ENCODE peak calls at places on chromosomes 5 and 9, in eight cellular contexts. One of them, this sample, is unnamed.

GRCh38 chr5:103340717-103341397 is 82.3 kb downstream of the MACIR start:
- DNase-seq in GM13977: peak
- DNase-seq in kidney: no peak
- DNase-seq in hepatocyte: no peak
- DNase-seq in BE2C: no peak
- DNase-seq in cardiac fibroblast: peak
- DNase-seq in stomach: no peak
- DNase-seq in Peyer's patch: no peak
- DNase-seq in this sample: no peak

GRCh38 chr5:180599981-180600553 is 8.8 kb upstream of the SCGB3A1 start:
- DNase-seq in stomach: peak
- DNase-seq in cardiac fibroblast: no peak
- DNase-seq in kidney: no peak
- DNase-seq in GM13977: peak
- DNase-seq in Peyer's patch: no peak
- DNase-seq in BE2C: no peak
- DNase-seq in hepatocyte: no peak
- DNase-seq in this sample: no peak

GRCh38 chr9:34651876-34652602 is at the start of gene IL11RA:
- DNase-seq in kidney: peak
- DNase-seq in Peyer's patch: peak
- DNase-seq in stomach: peak
- DNase-seq in cardiac fibroblast: peak
- DNase-seq in BE2C: peak
- DNase-seq in hepatocyte: peak
- DNase-seq in GM13977: peak
- DNase-seq in this sample: peak

GRCh38 chr9:134663753-134664415 is 22.3 kb downstream of the COL5A1 start:
- DNase-seq in cardiac fibroblast: no peak
- DNase-seq in BE2C: no peak
- DNase-seq in Peyer's patch: no peak
- DNase-seq in stomach: no peak
- DNase-seq in kidney: peak
- DNase-seq in GM13977: no peak
- DNase-seq in hepatocyte: no peak
- DNase-seq in this sample: no peak

GRCh38 chr9:9557804-9558334 is 1054.9 kb downstream of the PTPRD start:
- DNase-seq in stomach: no peak
- DNase-seq in Peyer's patch: no peak
- DNase-seq in cardiac fibroblast: no peak
- DNase-seq in BE2C: no peak
- DNase-seq in GM13977: no peak
- DNase-seq in kidney: no peak
- DNase-seq in hepatocyte: peak
- DNase-seq in this sample: no peak

GRCh38 chr9:36163049-36163839 is 5.9 kb upstream of the CCIN start:
- DNase-seq in Peyer's patch: no peak
- DNase-seq in stomach: no peak
- DNase-seq in kidney: peak
- DNase-seq in GM13977: no peak
- DNase-seq in BE2C: peak
- DNase-seq in cardiac fibroblast: peak
- DNase-seq in hepatocyte: peak
- DNase-seq in this sample: peak

GRCh38 chr5:159725475-159725874 is 190.8 kb upstream of the ADRA1B start:
- DNase-seq in stomach: no peak
- DNase-seq in hepatocyte: no peak
- DNase-seq in GM13977: no peak
- DNase-seq in kidney: no peak
- DNase-seq in Peyer's patch: no peak
- DNase-seq in BE2C: no peak
- DNase-seq in cardiac fibroblast: no peak
- DNase-seq in this sample: no peak

GRCh38 chr9:127214421-127215265 is 49.9 kb upstream of the GARNL3 start:
- DNase-seq in stomach: peak
- DNase-seq in cardiac fibroblast: peak
- DNase-seq in hepatocyte: peak
- DNase-seq in BE2C: peak
- DNase-seq in GM13977: peak
- DNase-seq in Peyer's patch: peak
- DNase-seq in kidney: no peak
- DNase-seq in this sample: peak

GRCh38 chr9:82495884-82496777 is 507.6 kb downstream of the SPATA31D1 start:
- DNase-seq in hepatocyte: no peak
- DNase-seq in cardiac fibroblast: peak
- DNase-seq in Peyer's patch: no peak
- DNase-seq in GM13977: no peak
- DNase-seq in stomach: no peak
- DNase-seq in kidney: no peak
- DNase-seq in BE2C: peak
- DNase-seq in this sample: no peak

GRCh38 chr5:137672001-137672400 is 63.9 kb downstream of the KLHL3 start:
- DNase-seq in cardiac fibroblast: no peak
- DNase-seq in Peyer's patch: no peak
- DNase-seq in GM13977: no peak
- DNase-seq in BE2C: no peak
- DNase-seq in stomach: peak
- DNase-seq in hepatocyte: no peak
- DNase-seq in kidney: no peak
- DNase-seq in this sample: no peak

GRCh38 chr9:110936719-110937452 is 101.4 kb downstream of the LPAR1 start:
- DNase-seq in BE2C: no peak
- DNase-seq in GM13977: no peak
- DNase-seq in stomach: no peak
- DNase-seq in kidney: no peak
- DNase-seq in hepatocyte: no peak
- DNase-seq in cardiac fibroblast: peak
- DNase-seq in Peyer's patch: no peak
- DNase-seq in this sample: no peak

GRCh38 chr9:133892193-133892920 is 99.8 kb downstream of the VAV2 start:
- DNase-seq in stomach: no peak
- DNase-seq in cardiac fibroblast: no peak
- DNase-seq in BE2C: no peak
- DNase-seq in hepatocyte: peak
- DNase-seq in Peyer's patch: no peak
- DNase-seq in GM13977: no peak
- DNase-seq in kidney: no peak
- DNase-seq in this sample: no peak

GRCh38 chr9:22010881-22011625 is 1.9 kb upstream of the CDKN2B start:
- DNase-seq in stomach: no peak
- DNase-seq in BE2C: no peak
- DNase-seq in Peyer's patch: no peak
- DNase-seq in hepatocyte: peak
- DNase-seq in GM13977: no peak
- DNase-seq in cardiac fibroblast: peak
- DNase-seq in kidney: no peak
- DNase-seq in this sample: peak

GRCh38 chr5:124655943-124656459 is 90.4 kb downstream of the ZNF608 start:
- DNase-seq in kidney: no peak
- DNase-seq in GM13977: no peak
- DNase-seq in BE2C: peak
- DNase-seq in Peyer's patch: peak
- DNase-seq in cardiac fibroblast: peak
- DNase-seq in stomach: peak
- DNase-seq in hepatocyte: peak
- DNase-seq in this sample: no peak

GRCh38 chr5:74026310-74026709 is 400.3 kb downstream of the ARHGEF28 start:
- DNase-seq in hepatocyte: no peak
- DNase-seq in BE2C: no peak
- DNase-seq in Peyer's patch: no peak
- DNase-seq in GM13977: no peak
- DNase-seq in kidney: no peak
- DNase-seq in cardiac fibroblast: no peak
- DNase-seq in stomach: no peak
- DNase-seq in this sample: no peak

GRCh38 chr5:154740957-154741356 is 14.2 kb upstream of the LARP1 start:
- DNase-seq in hepatocyte: no peak
- DNase-seq in Peyer's patch: no peak
- DNase-seq in stomach: no peak
- DNase-seq in GM13977: no peak
- DNase-seq in kidney: no peak
- DNase-seq in BE2C: peak
- DNase-seq in cardiac fibroblast: peak
- DNase-seq in this sample: no peak

GRCh38 chr5:80615266-80615914 is 39.1 kb upstream of the MSH3 start:
- DNase-seq in GM13977: no peak
- DNase-seq in kidney: no peak
- DNase-seq in hepatocyte: no peak
- DNase-seq in cardiac fibroblast: no peak
- DNase-seq in Peyer's patch: no peak
- DNase-seq in BE2C: no peak
- DNase-seq in stomach: no peak
- DNase-seq in this sample: peak

GRCh38 chr5:136174021-136174659 is 18.8 kb downstream of the SMIM32 start:
- DNase-seq in hepatocyte: peak
- DNase-seq in GM13977: peak
- DNase-seq in cardiac fibroblast: peak
- DNase-seq in Peyer's patch: no peak
- DNase-seq in stomach: no peak
- DNase-seq in kidney: no peak
- DNase-seq in BE2C: no peak
- DNase-seq in this sample: no peak

DNA sequence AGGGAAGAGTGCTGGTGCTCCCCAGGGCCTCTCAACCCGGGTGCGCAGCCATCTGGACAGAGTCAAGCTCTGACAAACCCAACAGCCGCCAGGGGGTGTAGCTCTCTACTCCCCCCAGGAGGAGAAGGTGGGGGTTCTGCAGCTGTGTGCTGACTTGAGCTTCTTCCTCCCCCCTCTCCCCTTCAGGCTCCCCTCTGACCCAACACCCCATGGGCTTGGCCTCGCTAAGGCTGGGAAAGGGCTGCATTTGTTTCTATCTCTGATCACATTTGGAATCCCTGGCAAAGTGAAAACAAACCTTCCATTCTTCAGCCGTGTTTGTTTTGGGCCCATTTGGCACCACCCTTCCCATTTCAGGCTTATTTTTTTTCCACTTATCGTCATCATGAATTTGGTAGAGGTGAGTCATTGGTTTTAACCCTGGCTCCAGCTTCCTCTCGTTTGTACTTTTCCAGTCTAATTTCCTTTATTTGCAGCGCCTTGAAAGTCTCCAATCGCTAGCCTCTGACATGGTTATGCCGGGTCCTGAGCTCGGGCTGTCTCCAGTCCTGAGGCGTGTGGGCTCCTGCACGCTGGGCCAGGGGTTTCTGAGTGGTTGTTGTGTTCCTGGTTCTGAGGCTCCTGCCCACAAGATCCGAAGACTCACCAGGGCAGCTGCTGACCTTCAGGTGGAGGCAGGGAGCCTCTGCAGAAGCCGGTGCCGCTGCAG is 36.1 kb downstream of the DAP start:
- DNase-seq in GM13977: no peak
- DNase-seq in hepatocyte: no peak
- DNase-seq in BE2C: no peak
- DNase-seq in stomach: peak
- DNase-seq in kidney: peak
- DNase-seq in cardiac fibroblast: peak
- DNase-seq in Peyer's patch: no peak
- DNase-seq in this sample: no peak
- TF ChIP-seq CTCF in GM13977: no peak
- TF ChIP-seq CTCF in hepatocyte: no peak
- TF ChIP-seq CTCF in BE2C: peak
- TF ChIP-seq CTCF in stomach: no peak
- TF ChIP-seq CTCF in kidney: no peak
- TF ChIP-seq CTCF in cardiac fibroblast: peak
- TF ChIP-seq CTCF in Peyer's patch: no peak
- TF ChIP-seq CTCF in this sample: no peak

GRCh38 chr9:123482295-123482970 is 126.4 kb downstream of the CRB2 start:
- DNase-seq in stomach: no peak
- DNase-seq in hepatocyte: no peak
- DNase-seq in Peyer's patch: no peak
- DNase-seq in BE2C: no peak
- DNase-seq in GM13977: no peak
- DNase-seq in cardiac fibroblast: no peak
- DNase-seq in kidney: no peak
- DNase-seq in this sample: no peak
- TF ChIP-seq CTCF in stomach: no peak
- TF ChIP-seq CTCF in hepatocyte: no peak
- TF ChIP-seq CTCF in Peyer's patch: no peak
- TF ChIP-seq CTCF in BE2C: no peak
- TF ChIP-seq CTCF in GM13977: no peak
- TF ChIP-seq CTCF in cardiac fibroblast: no peak
- TF ChIP-seq CTCF in kidney: no peak
- TF ChIP-seq CTCF in this sample: no peak

DNA sequence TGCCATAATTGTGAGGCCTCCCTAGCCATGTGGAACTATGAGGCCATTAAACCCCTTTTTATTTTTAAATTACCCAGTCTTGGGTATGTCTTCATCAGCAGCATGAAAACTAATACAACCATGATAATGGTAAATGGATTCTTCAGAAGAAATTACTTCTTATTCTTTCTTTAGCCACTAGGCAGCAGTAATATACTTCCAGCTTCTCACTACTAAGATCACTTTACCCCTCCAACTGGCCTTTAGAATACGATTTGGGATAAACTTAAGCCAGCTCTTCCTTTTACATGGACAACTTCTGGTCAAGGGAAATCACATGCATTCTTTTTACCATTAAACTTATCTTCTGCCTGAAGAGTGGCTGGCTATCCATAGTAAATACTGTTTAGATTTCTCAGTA is 355.4 kb downstream of the MAN2A1 start:
- DNase-seq in Peyer's patch: no peak
- DNase-seq in kidney: no peak
- DNase-seq in cardiac fibroblast: peak
- DNase-seq in GM13977: no peak
- DNase-seq in BE2C: no peak
- DNase-seq in hepatocyte: no peak
- DNase-seq in stomach: no peak
- DNase-seq in this sample: no peak
- TF ChIP-seq CTCF in Peyer's patch: no peak
- TF ChIP-seq CTCF in kidney: no peak
- TF ChIP-seq CTCF in cardiac fibroblast: no peak
- TF ChIP-seq CTCF in GM13977: no peak
- TF ChIP-seq CTCF in BE2C: peak
- TF ChIP-seq CTCF in hepatocyte: peak
- TF ChIP-seq CTCF in stomach: no peak
- TF ChIP-seq CTCF in this sample: no peak

GRCh38 chr9:131096490-131097258 is at the start of gene AIF1L:
- DNase-seq in cardiac fibroblast: no peak
- DNase-seq in stomach: peak
- DNase-seq in BE2C: peak
- DNase-seq in kidney: peak
- DNase-seq in GM13977: peak
- DNase-seq in Peyer's patch: no peak
- DNase-seq in hepatocyte: peak
- DNase-seq in this sample: peak

GRCh38 chr9:131094622-131095021 is 1.7 kb upstream of the AIF1L start:
- DNase-seq in BE2C: no peak
- DNase-seq in GM13977: no peak
- DNase-seq in Peyer's patch: no peak
- DNase-seq in hepatocyte: peak
- DNase-seq in stomach: no peak
- DNase-seq in kidney: peak
- DNase-seq in cardiac fibroblast: peak
- DNase-seq in this sample: no peak

GRCh38 chr9:131097259-131097947 is 1.1 kb downstream of the AIF1L start:
- DNase-seq in GM13977: no peak
- DNase-seq in stomach: no peak
- DNase-seq in BE2C: no peak
- DNase-seq in hepatocyte: no peak
- DNase-seq in Peyer's patch: no peak
- DNase-seq in cardiac fibroblast: no peak
- DNase-seq in kidney: no peak
- DNase-seq in this sample: no peak

GRCh38 chr9:131094015-131094414 is 2.3 kb upstream of the AIF1L start:
- DNase-seq in BE2C: no peak
- DNase-seq in hepatocyte: no peak
- DNase-seq in kidney: no peak
- DNase-seq in cardiac fibroblast: no peak
- DNase-seq in Peyer's patch: no peak
- DNase-seq in GM13977: no peak
- DNase-seq in stomach: no peak
- DNase-seq in this sample: no peak

GRCh38 chr9:131095666-131096489 is 453 bp upstream of the AIF1L start:
- DNase-seq in cardiac fibroblast: peak
- DNase-seq in Peyer's patch: no peak
- DNase-seq in GM13977: no peak
- DNase-seq in kidney: peak
- DNase-seq in hepatocyte: peak
- DNase-seq in BE2C: peak
- DNase-seq in stomach: peak
- DNase-seq in this sample: peak
- TF ChIP-seq CTCF in cardiac fibroblast: no peak
- TF ChIP-seq CTCF in Peyer's patch: no peak
- TF ChIP-seq CTCF in GM13977: no peak
- TF ChIP-seq CTCF in kidney: peak
- TF ChIP-seq CTCF in hepatocyte: peak
- TF ChIP-seq CTCF in BE2C: peak
- TF ChIP-seq CTCF in stomach: no peak
- TF ChIP-seq CTCF in this sample: peak

This sample was measured in neural crest cell.